ENCODE peak calls at places on chromosomes 5 and 9, in six cellular contexts. J, C, M, U, T and Z are unnamed samples.
A peak's percentile ranks its signal among the peaks of the same experiment; 100 is the strongest.

GRCh38 chr5:153866176-153866575 is 172.5 kb downstream of the FAM114A2 start:
- DNase-seq in J (no peak), C (no peak), M (no peak), U (no peak), T (no peak), Z (no peak)

GRCh38 chr5:146772881-146773440 is 105.6 kb downstream of the PPP2R2B start:
- DNase-seq in J (no peak), C (no peak), M (no peak), U (no peak), T (no peak), Z (no peak)

GRCh38 chr5:78530342-78531096 is 118.1 kb downstream of the LHFPL2 start:
- DNase-seq in J (no peak), C (no peak), M (no peak), U (no peak), T (peak; percentile 99), Z (no peak)

GRCh38 chr5:55331321-55331720 is 23.5 kb downstream of the MTREX start:
- DNase-seq in J (no peak), C (no peak), M (no peak), U (no peak), T (no peak), Z (no peak)

GRCh38 chr9:134726026-134726721 is 84.6 kb downstream of the COL5A1 start:
- DNase-seq in J (no peak), C (no peak), M (no peak), U (no peak), T (no peak), Z (no peak)

GRCh38 chr5:136655429-136655828 is 290.1 kb upstream of the TRPC7 start:
- DNase-seq in J (no peak), C (no peak), M (no peak), U (no peak), T (peak; percentile 42), Z (no peak)

GRCh38 chr9:136185596-136185995 is 19.3 kb downstream of the LHX3 start:
- DNase-seq in J (no peak), C (no peak), M (no peak), U (no peak), T (no peak), Z (no peak)

GRCh38 chr9:136942881-136943230 is 1.7 kb downstream of the FBXW5 start:
- DNase-seq in J (no peak), C (no peak), M (no peak), U (no peak), T (no peak), Z (no peak)

GRCh38 chr9:109172935-109173334 is 5.9 kb upstream of the FRRS1L start:
- DNase-seq in J (no peak), C (no peak), M (no peak), U (no peak), T (no peak), Z (no peak)

GRCh38 chr5:54007822-54008777 is 302.3 kb downstream of the ARL15 start:
- DNase-seq in J (no peak), C (no peak), M (no peak), U (no peak), T (peak; percentile 66), Z (no peak)

GRCh38 chr9:137136261-137136925 is 2.6 kb upstream of the GRIN1 start:
- DNase-seq in J (no peak), C (no peak), M (no peak), U (no peak), T (no peak), Z (no peak)